ENCODE peak calls at places on chromosomes 7 and 10, in four cellular contexts. E, O, M and V are unnamed samples.

GRCh38 chr10:4181075-4181474 is 396.1 kb upstream of the KLF6 start:
- DNase-seq in E (no peak), O (no peak), M (no peak), V (peak)

GRCh38 chr10:93481931-93482834 is at the start of gene MYOF:
- DNase-seq in O (peak), E (peak), M (peak), V (peak)

GRCh38 chr7:40437498-40437897 is 302.7 kb downstream of the SUGCT start:
- DNase-seq in O (peak), M (no peak), E (no peak), V (peak)

GRCh38 chr10:6579904-6580278 is at the start of gene PRKCQ:
- DNase-seq in M (no peak), E (peak), O (peak), V (peak)

GRCh38 chr10:103451871-103452713 is at the start of gene CALHM2:
- DNase-seq in M (peak), E (peak), O (peak), V (peak)

GRCh38 chr7:75735059-75735458 is 3.7 kb downstream of the HIP1 start:
- DNase-seq in E (no peak), O (no peak), M (no peak), V (no peak)

GRCh38 chr7:105934577-105935185 is 28.4 kb upstream of the CDHR3 start:
- DNase-seq in O (peak), M (no peak), E (no peak), V (peak)

GRCh38 chr7:157000047-157000726 is 10.3 kb downstream of the MNX1 start:
- DNase-seq in M (no peak), E (peak), O (no peak), V (no peak)

GRCh38 chr10:95187617-95188016 is 6.4 kb upstream of the ACSM6 start:
- DNase-seq in E (no peak), M (no peak), O (no peak), V (no peak)

GRCh38 chr10:60611291-60611747 is 167.0 kb upstream of the CDK1 start:
- DNase-seq in E (no peak), M (no peak), O (peak), V (peak)

GRCh38 chr7:130345106-130345505 is 490 bp downstream of the CPA5 start:
- DNase-seq in E (no peak), M (no peak), O (no peak), V (no peak)

GRCh38 chr7:128812514-128813168 is 17.6 kb upstream of the FLNC start:
- DNase-seq in M (no peak), E (peak), O (no peak), V (peak)

GRCh38 chr10:72274730-72275350 is 1.1 kb downstream of the DDIT4 start:
- DNase-seq in O (peak), M (peak), E (peak), V (peak)

GRCh38 chr7:140036224-140036651 is 26.5 kb downstream of the PARP12 start:
- DNase-seq in O (no peak), E (no peak), M (no peak), V (peak)

GRCh38 chr7:98816206-98816605 is 53.6 kb downstream of the TMEM130 start:
- DNase-seq in O (no peak), E (no peak), M (no peak), V (no peak)

GRCh38 chr7:106345421-106346166 is 60.8 kb upstream of the NAMPT start:
- DNase-seq in O (peak), M (no peak), E (no peak), V (peak)

DNA sequence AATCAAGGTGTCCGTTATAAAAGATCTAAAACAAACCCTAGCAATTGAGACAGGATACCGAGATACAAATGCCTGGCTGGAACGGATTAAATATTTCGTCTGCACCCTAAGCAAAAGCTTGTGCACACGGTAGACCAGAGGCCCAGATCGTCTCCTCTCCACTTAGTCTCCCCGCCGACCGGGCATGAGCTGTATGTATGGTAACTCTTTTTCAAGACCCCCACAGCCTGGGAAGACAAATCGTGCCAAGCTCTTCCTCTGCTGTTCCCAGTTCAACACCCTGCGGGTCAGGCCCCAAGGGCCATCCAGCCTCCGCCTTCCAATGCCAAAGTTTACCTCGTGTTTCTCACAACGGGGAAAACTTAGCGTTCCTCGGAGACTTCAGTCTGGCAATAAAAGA is 285.7 kb upstream of the GALNT17 start:
- DNase-seq in E (no peak), O (no peak), M (no peak), V (no peak)
- TF ChIP-seq CTCF in E (no peak), O (no peak), M (no peak), V (no peak)

GRCh38 chr7:100378114-100378760 is 5.0 kb downstream of the PILRA start:
- DNase-seq in M (no peak), O (no peak), E (no peak), V (peak)

GRCh38 chr7:100374601-100375000 is 1.3 kb downstream of the PILRA start:
- DNase-seq in O (no peak), M (no peak), E (no peak), V (no peak)

GRCh38 chr7:100384623-100385372 is 11.5 kb downstream of the PILRA start:
- DNase-seq in E (no peak), O (no peak), M (no peak), V (no peak)

DNA sequence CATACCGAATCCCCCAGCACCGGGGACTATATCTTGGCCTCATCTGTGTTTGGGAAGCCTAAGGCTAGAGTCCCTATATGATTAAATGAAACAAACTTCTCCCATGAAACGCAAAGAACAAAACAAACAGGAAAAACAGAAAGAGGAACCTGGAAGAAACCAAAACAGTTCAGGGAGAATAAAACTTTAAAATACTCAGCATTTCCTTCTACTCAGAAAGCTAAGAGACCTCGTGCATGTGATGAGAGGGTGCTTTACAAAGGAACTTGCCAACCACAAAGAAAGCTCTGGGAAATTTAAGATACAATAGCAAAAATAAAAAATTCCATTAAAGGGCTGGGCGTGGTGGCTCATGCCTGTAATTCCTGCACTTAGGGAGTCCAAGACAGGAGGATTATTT is 6.9 kb downstream of the PILRA start:
- DNase-seq in O (no peak), E (no peak), M (no peak), V (no peak)
- TF ChIP-seq CTCF in O (no peak), E (no peak), M (no peak), V (no peak)

DNA sequence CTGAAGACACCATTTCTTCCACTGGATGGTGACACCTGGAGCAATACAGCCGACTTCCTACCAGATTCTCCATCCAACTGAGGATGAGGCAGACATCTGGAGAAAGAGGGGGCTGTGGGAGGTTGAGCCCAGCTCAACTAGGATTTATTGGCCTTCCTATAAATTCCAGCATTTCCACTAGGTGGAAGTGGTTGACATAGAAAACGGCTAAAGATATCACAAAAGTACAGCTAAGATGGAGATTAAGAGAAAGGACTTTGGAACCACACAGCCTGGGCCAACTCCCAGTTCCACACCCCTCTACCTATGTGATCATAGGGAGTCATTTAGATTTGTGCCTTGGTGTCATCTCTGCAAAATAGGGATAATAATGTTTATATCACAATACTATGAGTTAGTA is 61.3 kb upstream of the CAV2 start:
- DNase-seq in E (peak), O (peak), M (no peak), V (peak)
- TF ChIP-seq CTCF in E (peak), O (no peak), M (no peak), V (peak)

GRCh38 chr7:103391976-103392375 is 44.5 kb downstream of the PSMC2 start:
- DNase-seq in O (no peak), M (no peak), E (no peak), V (no peak)

GRCh38 chr7:103391150-103391549 is 43.7 kb downstream of the PSMC2 start:
- DNase-seq in O (no peak), M (no peak), E (no peak), V (no peak)

GRCh38 chr7:103388469-103389140 is 41.2 kb downstream of the PSMC2 start:
- DNase-seq in M (no peak), E (no peak), O (no peak), V (no peak)

GRCh38 chr7:103389263-103389662 is 41.8 kb downstream of the PSMC2 start:
- DNase-seq in M (no peak), O (no peak), E (no peak), V (no peak)

DNA sequence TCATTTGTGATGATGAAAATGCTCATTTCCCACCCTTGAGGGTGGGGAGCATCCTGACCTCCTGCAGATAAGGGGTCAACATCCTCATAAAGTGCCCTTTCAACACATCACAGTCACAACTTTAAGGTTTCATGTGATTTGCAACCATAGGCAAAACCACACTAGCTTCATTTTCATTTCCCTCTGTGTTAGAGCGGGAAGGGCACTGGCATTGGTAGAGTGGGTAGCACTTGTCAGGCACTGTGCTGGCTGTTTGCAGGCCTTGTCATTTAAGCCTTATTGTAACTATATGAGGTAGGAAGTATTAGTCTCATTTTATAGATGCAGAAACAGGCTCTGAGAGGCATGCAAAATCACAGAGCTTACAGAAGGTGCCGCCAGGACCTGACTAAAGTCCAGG is 39.8 kb downstream of the PSMC2 start:
- DNase-seq in E (no peak), M (no peak), O (no peak), V (no peak)
- TF ChIP-seq CTCF in E (no peak), M (no peak), O (no peak), V (no peak)

GRCh38 chr10:35632027-35632426 is 10.1 kb downstream of the FZD8 start:
- DNase-seq in M (no peak), O (no peak), E (no peak), V (no peak)
- TF ChIP-seq CTCF in M (no peak), O (no peak), E (no peak), V (no peak)

DNA sequence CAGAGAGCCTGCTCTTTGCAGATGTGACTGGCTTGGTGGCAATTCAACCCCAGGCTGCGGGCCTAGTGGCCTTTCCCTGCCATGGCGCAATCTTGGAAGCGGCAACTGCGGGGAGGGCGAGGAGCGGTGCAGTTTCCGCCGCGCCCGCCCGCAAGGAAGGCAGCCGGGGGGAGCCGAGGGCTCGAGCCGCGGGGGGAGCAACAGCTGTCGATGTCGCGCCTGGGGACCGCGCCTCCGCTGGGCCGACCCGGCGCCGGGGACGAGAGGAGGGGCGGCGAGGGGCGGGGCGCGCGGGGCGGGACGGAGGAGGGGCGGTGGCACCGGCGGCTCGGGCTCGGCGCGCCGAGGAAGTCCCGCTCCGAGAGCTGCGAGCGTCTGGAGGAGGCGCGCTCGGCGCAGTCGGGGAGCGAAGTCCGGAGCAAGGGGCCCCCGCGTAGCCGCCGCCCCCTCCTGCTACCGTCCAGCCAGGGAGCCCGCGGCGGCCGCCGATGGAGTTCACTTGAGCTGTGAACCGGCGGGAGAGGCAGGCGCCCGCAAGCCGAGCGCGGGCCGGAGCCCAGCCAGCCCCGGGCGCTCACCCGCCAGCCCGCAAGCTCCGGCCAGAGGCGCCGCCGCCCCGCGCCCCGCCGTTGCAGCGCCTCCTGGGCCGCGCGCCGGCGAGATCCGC is 438.1 kb upstream of the GALNT17 start:
- DNase-seq in E (peak), O (peak), M (peak), V (peak)
- TF ChIP-seq CTCF in E (peak), O (no peak), M (no peak), V (no peak)

GRCh38 chr10:77967611-77968022 is 41.1 kb upstream of the DLG5 start:
- DNase-seq in O (no peak), E (no peak), M (no peak), V (no peak)
- TF ChIP-seq CTCF in O (no peak), E (no peak), M (no peak), V (no peak)

GRCh38 chr10:69703766-69704191 is 73.7 kb downstream of the FAM241B start:
- DNase-seq in E (no peak), O (peak), M (no peak), V (peak)
- TF ChIP-seq CTCF in E (no peak), O (no peak), M (no peak), V (no peak)

DNA sequence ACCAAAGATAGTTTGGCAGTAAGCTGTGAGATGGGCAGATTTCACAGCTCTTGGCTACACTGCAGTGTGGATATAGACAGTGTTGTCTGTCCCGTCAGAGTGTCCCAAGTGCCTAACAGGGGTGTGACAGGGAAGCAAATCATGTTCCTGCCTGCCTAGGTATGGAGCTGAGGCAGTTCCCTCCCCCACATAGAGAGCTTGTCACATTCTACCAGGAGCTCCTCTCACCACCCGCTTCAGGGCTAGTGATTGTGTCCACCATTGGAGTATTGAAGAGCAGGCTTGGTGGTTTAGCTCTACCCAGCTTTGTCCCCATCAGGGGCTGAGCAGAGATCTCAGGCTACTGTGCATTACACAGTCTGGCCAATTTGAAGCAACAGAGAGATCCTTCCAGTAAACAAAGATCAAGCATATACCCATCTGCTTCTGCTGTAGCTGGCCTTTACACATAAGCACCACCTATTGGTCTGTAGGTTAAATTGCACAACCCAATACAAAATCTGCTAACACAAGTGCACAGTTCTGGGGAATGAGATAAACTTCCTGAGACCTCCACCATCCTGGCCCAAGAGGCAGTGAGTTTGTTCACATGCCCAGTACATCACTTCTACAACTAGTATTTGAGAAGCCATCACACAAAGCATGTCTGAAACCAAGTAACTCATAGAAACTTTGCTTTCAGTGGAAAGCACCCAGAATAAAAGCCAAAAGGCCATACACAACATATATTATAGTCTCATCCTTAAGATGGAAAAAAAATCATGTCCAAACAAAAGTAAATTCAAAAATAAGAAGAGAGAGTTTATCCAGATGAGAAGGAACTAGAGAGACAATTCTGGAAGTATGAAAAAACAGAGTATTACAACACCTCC is 67.3 kb downstream of the GLCCI1 start:
- DNase-seq in E (no peak), O (peak), M (no peak), V (peak)
- TF ChIP-seq CTCF in E (peak), O (peak), M (peak), V (peak)

GRCh38 chr7:2719007-2719406 is 31.0 kb downstream of the AMZ1 start:
- DNase-seq in M (peak), E (no peak), O (no peak), V (no peak)
- TF ChIP-seq CTCF in M (peak), E (peak), O (peak), V (peak)